ENCODE peak calls at places on chromosome 15, in five cellular contexts. One of them, this sample, is unnamed.
A peak's percentile ranks its signal among the peaks of the same experiment; 100 is the strongest.

GRCh38 chr15:95368211-95368610 is 962.3 kb upstream of the NR2F2 start:
- DNase-seq in Peyer's patch: no peak
- DNase-seq in heart left ventricle: no peak
- DNase-seq in adrenal gland: no peak
- DNase-seq in IMR-90: no peak
- DNase-seq in this sample: peak; percentile 61

GRCh38 chr15:29534378-29534777 is 264.8 kb upstream of the NSMCE3 start:
- DNase-seq in heart left ventricle: no peak
- DNase-seq in adrenal gland: no peak
- DNase-seq in IMR-90: no peak
- DNase-seq in Peyer's patch: no peak
- DNase-seq in this sample: no peak

GRCh38 chr15:33031324-33031736 is 163.2 kb downstream of the FMN1 start:
- DNase-seq in Peyer's patch: no peak
- DNase-seq in IMR-90: peak; percentile 75
- DNase-seq in heart left ventricle: no peak
- DNase-seq in adrenal gland: no peak
- DNase-seq in this sample: no peak

GRCh38 chr15:51348688-51349087 is 7.2 kb downstream of the GLDN start:
- DNase-seq in Peyer's patch: no peak
- DNase-seq in IMR-90: no peak
- DNase-seq in adrenal gland: no peak
- DNase-seq in heart left ventricle: no peak
- DNase-seq in this sample: no peak

GRCh38 chr15:38991126-38991525 is 426.5 kb upstream of the RASGRP1 start:
- DNase-seq in heart left ventricle: no peak
- DNase-seq in adrenal gland: no peak
- DNase-seq in IMR-90: peak; percentile 56
- DNase-seq in Peyer's patch: no peak
- DNase-seq in this sample: peak; percentile 10

GRCh38 chr15:39720721-39721611 is 61.7 kb downstream of the FSIP1 start:
- DNase-seq in Peyer's patch: no peak
- DNase-seq in IMR-90: peak; percentile 69
- DNase-seq in adrenal gland: no peak
- DNase-seq in heart left ventricle: no peak
- DNase-seq in this sample: no peak

GRCh38 chr15:57550640-57551039 is 41.1 kb upstream of the MYZAP start:
- DNase-seq in IMR-90: no peak
- DNase-seq in adrenal gland: no peak
- DNase-seq in Peyer's patch: no peak
- DNase-seq in heart left ventricle: peak; percentile 86
- DNase-seq in this sample: no peak

GRCh38 chr15:60809375-60809774 is 330.4 kb upstream of the ICE2 start:
- DNase-seq in heart left ventricle: no peak
- DNase-seq in IMR-90: no peak
- DNase-seq in adrenal gland: no peak
- DNase-seq in Peyer's patch: no peak
- DNase-seq in this sample: no peak

GRCh38 chr15:70149667-70150404 is 52.1 kb upstream of the TLE3 start:
- DNase-seq in IMR-90: peak; percentile 83
- DNase-seq in heart left ventricle: no peak
- DNase-seq in adrenal gland: no peak
- DNase-seq in Peyer's patch: no peak
- DNase-seq in this sample: no peak

GRCh38 chr15:53625260-53625659 is 134.2 kb downstream of the WDR72 start:
- DNase-seq in Peyer's patch: no peak
- DNase-seq in heart left ventricle: no peak
- DNase-seq in IMR-90: no peak
- DNase-seq in adrenal gland: no peak
- DNase-seq in this sample: no peak

GRCh38 chr15:66848116-66848515 is 146.1 kb downstream of the SMAD6 start:
- DNase-seq in adrenal gland: no peak
- DNase-seq in IMR-90: no peak
- DNase-seq in heart left ventricle: peak; percentile 3
- DNase-seq in Peyer's patch: no peak
- DNase-seq in this sample: no peak

GRCh38 chr15:64851503-64851840 is 9.8 kb downstream of the PLEKHO2 start:
- DNase-seq in adrenal gland: no peak
- DNase-seq in heart left ventricle: no peak
- DNase-seq in IMR-90: peak; percentile 93
- DNase-seq in Peyer's patch: no peak
- DNase-seq in this sample: no peak

GRCh38 chr15:64982472-64982871 is 7.2 kb downstream of the SPG21 start:
- DNase-seq in IMR-90: peak; percentile 49
- DNase-seq in Peyer's patch: no peak
- DNase-seq in heart left ventricle: no peak
- DNase-seq in adrenal gland: no peak
- DNase-seq in this sample: peak; percentile 37

DNA sequence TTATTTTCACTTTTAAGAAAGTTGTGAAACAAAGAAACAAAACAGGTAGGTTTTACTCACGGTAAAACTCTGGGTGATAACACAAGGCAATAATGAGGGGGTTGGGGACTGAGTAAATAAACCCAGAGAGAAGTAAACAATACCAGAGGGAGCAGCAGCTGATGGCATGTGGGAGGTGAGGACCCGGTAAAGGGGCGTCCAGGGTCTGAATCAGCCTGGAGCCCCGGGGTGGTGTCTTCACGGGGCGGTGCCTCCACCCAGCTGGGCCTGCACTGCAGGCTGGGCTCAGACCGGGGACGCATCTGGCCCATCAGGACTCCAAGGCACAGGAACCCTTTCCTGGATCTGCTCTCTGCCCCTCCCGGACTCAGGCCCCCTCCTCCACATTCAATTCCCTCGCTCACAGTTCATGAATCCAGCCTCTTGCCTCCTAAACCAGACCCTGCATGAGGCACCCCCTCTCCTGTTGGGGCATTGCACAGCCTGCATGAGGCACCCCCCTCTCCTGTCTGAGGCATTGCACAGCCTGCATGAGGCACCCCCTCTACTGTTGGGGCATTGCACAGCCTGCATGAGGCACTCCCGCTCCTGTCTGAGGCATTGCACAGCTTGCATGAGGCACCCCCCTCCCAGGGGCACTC is 73.9 kb upstream of the MFGE8 start:
- DNase-seq in adrenal gland: no peak
- DNase-seq in heart left ventricle: no peak
- DNase-seq in IMR-90: no peak
- DNase-seq in Peyer's patch: no peak
- DNase-seq in this sample: no peak
- H3K4me1 ChIP-seq in adrenal gland: peaks cover 9% of the 10 kb centered on the region
- H3K4me1 ChIP-seq in heart left ventricle: peaks cover 8% of the 10 kb centered on the region
- H3K4me1 ChIP-seq in IMR-90: peaks cover 30% of the 10 kb centered on the region
- H3K4me1 ChIP-seq in Peyer's patch: no peaks in the 10 kb centered on the region
- H3K4me1 ChIP-seq in this sample: no peaks in the 10 kb centered on the region

GRCh38 chr15:59444082-59444835 is 6.3 kb downstream of the FAM81A start:
- DNase-seq in Peyer's patch: no peak
- DNase-seq in heart left ventricle: no peak
- DNase-seq in IMR-90: no peak
- DNase-seq in adrenal gland: no peak
- DNase-seq in this sample: no peak
- H3K4me1 ChIP-seq in Peyer's patch: no peaks in the 10 kb centered on the region
- H3K4me1 ChIP-seq in heart left ventricle: no peaks in the 10 kb centered on the region
- H3K4me1 ChIP-seq in IMR-90: no peaks in the 10 kb centered on the region
- H3K4me1 ChIP-seq in adrenal gland: no peaks in the 10 kb centered on the region
- H3K4me1 ChIP-seq in this sample: no peaks in the 10 kb centered on the region

DNA sequence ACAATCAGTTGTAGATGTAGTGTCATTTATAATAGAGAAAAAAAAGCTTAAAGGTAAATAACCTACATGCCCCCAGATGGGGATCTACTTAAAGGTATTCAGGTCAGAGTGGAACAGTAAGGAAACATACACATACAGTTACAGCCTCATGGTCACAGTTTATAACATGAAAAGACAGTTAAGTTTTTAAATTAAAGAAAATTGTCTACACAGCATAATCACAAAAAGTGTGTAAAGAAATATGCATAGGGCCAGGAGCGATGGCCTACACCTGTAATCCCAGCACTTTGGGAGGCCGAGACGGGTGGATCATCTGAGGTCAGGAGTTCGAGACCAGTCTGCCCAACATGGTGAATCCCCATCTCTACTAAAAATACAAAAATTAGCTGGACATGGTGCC is 6.8 kb downstream of the RHOV start:
- DNase-seq in heart left ventricle: no peak
- DNase-seq in adrenal gland: no peak
- DNase-seq in IMR-90: no peak
- DNase-seq in Peyer's patch: no peak
- DNase-seq in this sample: no peak
- H3K4me1 ChIP-seq in heart left ventricle: no peaks in the 10 kb centered on the region
- H3K4me1 ChIP-seq in adrenal gland: no peaks in the 10 kb centered on the region
- H3K4me1 ChIP-seq in IMR-90: peaks cover 1% of the 10 kb centered on the region
- H3K4me1 ChIP-seq in Peyer's patch: no peaks in the 10 kb centered on the region
- H3K4me1 ChIP-seq in this sample: no peaks in the 10 kb centered on the region

DNA sequence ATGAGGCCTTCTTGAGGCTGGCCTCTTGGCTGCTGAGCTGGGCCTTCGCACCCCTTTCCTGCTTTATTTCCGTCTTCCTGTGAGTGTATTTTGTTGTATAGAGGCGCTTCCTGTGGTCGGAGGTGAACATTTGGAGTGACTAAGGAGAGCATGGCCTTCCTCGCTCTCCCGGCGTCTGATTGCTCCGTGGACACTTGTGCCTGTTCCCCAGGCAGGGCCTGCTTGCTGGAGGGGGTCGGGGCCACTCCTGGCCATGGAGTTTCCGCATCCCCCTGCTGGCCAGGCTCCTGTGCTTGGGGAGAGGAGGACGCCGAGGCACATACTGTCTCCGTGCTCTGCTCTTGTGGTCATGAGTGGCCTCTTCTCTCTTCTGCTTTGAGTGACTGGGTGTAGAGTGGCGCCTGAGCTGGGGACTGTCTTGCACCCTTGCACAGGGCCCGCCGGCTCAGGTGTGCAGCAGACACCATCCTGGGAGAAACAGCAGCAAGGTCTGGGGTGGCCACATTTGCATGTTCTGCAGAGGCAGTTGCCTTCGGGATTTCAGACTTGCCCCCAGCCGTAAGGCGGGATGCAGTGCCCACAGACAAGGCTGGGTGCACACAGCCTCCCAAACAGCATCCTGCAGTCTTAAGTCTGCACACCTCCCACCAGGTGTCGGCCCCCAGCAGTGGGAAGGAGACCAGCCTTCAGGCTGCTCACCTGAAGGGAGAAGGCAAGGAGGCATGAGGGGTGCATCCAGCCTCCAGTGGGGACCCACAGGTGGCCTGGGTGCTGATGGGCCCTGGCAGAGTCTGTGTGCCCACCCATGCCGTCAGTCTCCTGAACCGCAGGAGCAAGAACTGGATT is 16.4 kb downstream of the KLF13 start:
- DNase-seq in Peyer's patch: no peak
- DNase-seq in adrenal gland: no peak
- DNase-seq in IMR-90: no peak
- DNase-seq in heart left ventricle: no peak
- DNase-seq in this sample: no peak
- H3K4me1 ChIP-seq in Peyer's patch: peaks cover 92% of the 10 kb centered on the region
- H3K4me1 ChIP-seq in adrenal gland: peaks cover 81% of the 10 kb centered on the region
- H3K4me1 ChIP-seq in IMR-90: peaks cover 16% of the 10 kb centered on the region
- H3K4me1 ChIP-seq in heart left ventricle: peaks cover 96% of the 10 kb centered on the region
- H3K4me1 ChIP-seq in this sample: peaks cover 22% of the 10 kb centered on the region

GRCh38 chr15:84143753-84144314 is 91.7 kb upstream of the GOLGA6L4 start:
- DNase-seq in IMR-90: no peak
- DNase-seq in Peyer's patch: no peak
- DNase-seq in adrenal gland: no peak
- DNase-seq in heart left ventricle: no peak
- DNase-seq in this sample: no peak
- H3K4me1 ChIP-seq in IMR-90: no peaks in the 10 kb centered on the region
- H3K4me1 ChIP-seq in Peyer's patch: no peaks in the 10 kb centered on the region
- H3K4me1 ChIP-seq in adrenal gland: no peaks in the 10 kb centered on the region
- H3K4me1 ChIP-seq in heart left ventricle: no peaks in the 10 kb centered on the region
- H3K4me1 ChIP-seq in this sample: no peaks in the 10 kb centered on the region

GRCh38 chr15:62904511-62904910 is 138.0 kb upstream of the TPM1 start:
- DNase-seq in Peyer's patch: no peak
- DNase-seq in IMR-90: no peak
- DNase-seq in adrenal gland: no peak
- DNase-seq in heart left ventricle: no peak
- DNase-seq in this sample: no peak

GRCh38 chr15:62904041-62904440 is 138.5 kb upstream of the TPM1 start:
- DNase-seq in adrenal gland: no peak
- DNase-seq in IMR-90: no peak
- DNase-seq in heart left ventricle: no peak
- DNase-seq in Peyer's patch: no peak
- DNase-seq in this sample: no peak

GRCh38 chr15:62902821-62903220 is 139.7 kb upstream of the TPM1 start:
- DNase-seq in adrenal gland: no peak
- DNase-seq in IMR-90: no peak
- DNase-seq in Peyer's patch: no peak
- DNase-seq in heart left ventricle: no peak
- DNase-seq in this sample: no peak

GRCh38 chr15:62901916-62902554 is 140.5 kb upstream of the TPM1 start:
- DNase-seq in Peyer's patch: no peak
- DNase-seq in heart left ventricle: no peak
- DNase-seq in IMR-90: no peak
- DNase-seq in adrenal gland: no peak
- DNase-seq in this sample: no peak

DNA sequence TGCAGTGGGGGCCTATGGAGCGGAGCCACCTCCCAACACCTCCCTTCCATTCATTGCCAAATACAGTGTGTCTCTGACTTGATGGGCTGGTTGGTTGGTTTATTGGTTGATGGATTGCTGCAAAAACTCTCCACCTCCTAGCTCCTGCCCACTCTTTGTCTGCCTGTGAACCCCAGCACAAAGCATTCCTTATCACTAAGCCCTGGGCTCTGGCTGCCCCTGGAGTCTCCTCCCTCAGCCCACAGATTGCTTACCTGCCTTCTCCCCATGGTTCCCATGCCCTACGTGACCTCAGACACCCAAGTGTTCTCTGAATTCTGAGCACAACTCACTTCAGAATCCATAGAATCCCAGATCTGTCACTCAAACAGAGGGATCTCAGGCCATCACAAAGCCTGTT is 139.1 kb upstream of the TPM1 start:
- DNase-seq in IMR-90: no peak
- DNase-seq in heart left ventricle: no peak
- DNase-seq in adrenal gland: no peak
- DNase-seq in Peyer's patch: no peak
- DNase-seq in this sample: no peak
- H3K4me1 ChIP-seq in IMR-90: no peaks in the 10 kb centered on the region
- H3K4me1 ChIP-seq in heart left ventricle: peaks cover 7% of the 10 kb centered on the region
- H3K4me1 ChIP-seq in adrenal gland: no peaks in the 10 kb centered on the region
- H3K4me1 ChIP-seq in Peyer's patch: no peaks in the 10 kb centered on the region
- H3K4me1 ChIP-seq in this sample: no peaks in the 10 kb centered on the region

GRCh38 chr15:100926258-100926657 is 7.1 kb downstream of the LRRK1 start:
- DNase-seq in heart left ventricle: no peak
- DNase-seq in adrenal gland: no peak
- DNase-seq in Peyer's patch: no peak
- DNase-seq in IMR-90: no peak
- DNase-seq in this sample: no peak

GRCh38 chr15:100923902-100924301 is 4.7 kb downstream of the LRRK1 start:
- DNase-seq in Peyer's patch: no peak
- DNase-seq in IMR-90: no peak
- DNase-seq in heart left ventricle: no peak
- DNase-seq in adrenal gland: no peak
- DNase-seq in this sample: no peak

GRCh38 chr15:100923076-100923475 is 3.9 kb downstream of the LRRK1 start:
- DNase-seq in IMR-90: no peak
- DNase-seq in Peyer's patch: no peak
- DNase-seq in adrenal gland: no peak
- DNase-seq in heart left ventricle: no peak
- DNase-seq in this sample: no peak

GRCh38 chr15:100925480-100925879 is 6.3 kb downstream of the LRRK1 start:
- DNase-seq in heart left ventricle: no peak
- DNase-seq in IMR-90: no peak
- DNase-seq in Peyer's patch: no peak
- DNase-seq in adrenal gland: no peak
- DNase-seq in this sample: no peak

GRCh38 chr15:100924436-100924835 is 5.3 kb downstream of the LRRK1 start:
- DNase-seq in Peyer's patch: no peak
- DNase-seq in IMR-90: no peak
- DNase-seq in heart left ventricle: no peak
- DNase-seq in adrenal gland: no peak
- DNase-seq in this sample: no peak
- H3K4me1 ChIP-seq in Peyer's patch: peaks cover 9% of the 10 kb centered on the region
- H3K4me1 ChIP-seq in IMR-90: no peaks in the 10 kb centered on the region
- H3K4me1 ChIP-seq in heart left ventricle: no peaks in the 10 kb centered on the region
- H3K4me1 ChIP-seq in adrenal gland: peaks cover 6% of the 10 kb centered on the region
- H3K4me1 ChIP-seq in this sample: no peaks in the 10 kb centered on the region

GRCh38 chr15:31149987-31150386 is 48.5 kb upstream of the TRPM1 start:
- DNase-seq in adrenal gland: no peak
- DNase-seq in heart left ventricle: no peak
- DNase-seq in IMR-90: no peak
- DNase-seq in Peyer's patch: no peak
- DNase-seq in this sample: no peak
- H3K4me1 ChIP-seq in adrenal gland: no peaks in the 10 kb centered on the region
- H3K4me1 ChIP-seq in heart left ventricle: no peaks in the 10 kb centered on the region
- H3K4me1 ChIP-seq in IMR-90: no peaks in the 10 kb centered on the region
- H3K4me1 ChIP-seq in Peyer's patch: no peaks in the 10 kb centered on the region
- H3K4me1 ChIP-seq in this sample: no peaks in the 10 kb centered on the region